ENCODE peak calls at places on chromosome 11, in four cellular contexts. F is HepG2, C is H1, R is GM12878. K is an unnamed sample.

GRCh38 chr11:1337647-1338007 is 28.2 kb upstream of the TOLLIP start:
- DNase-seq in F (no peak), R (no peak), C (no peak), K (no peak)

GRCh38 chr11:122917311-122917710 is 34.8 kb downstream of the JHY start:
- DNase-seq in R (no peak), C (no peak), F (no peak), K (no peak)

GRCh38 chr11:47997063-47998053 is 17.0 kb downstream of the PTPRJ start:
- DNase-seq in R (no peak), C (no peak), F (no peak), K (no peak)

GRCh38 chr11:88357323-88358039 is 19.9 kb upstream of the CTSC start:
- DNase-seq in C (no peak), F (no peak), R (peak), K (no peak)

GRCh38 chr11:75668508-75669297 is at the start of gene MAP6:
- DNase-seq in R (no peak), C (no peak), F (no peak), K (peak)

GRCh38 chr11:62665075-62665629 is at the start of the genes C11orf98 and CSKMT:
- DNase-seq in F (peak), C (peak), R (no peak), K (peak)

GRCh38 chr11:37812281-37812880 is 1214.3 kb upstream of the RAG2 start:
- DNase-seq in R (no peak), C (peak), F (no peak), K (no peak)

GRCh38 chr11:1059759-1060158 is 14.9 kb upstream of the MUC2 start:
- DNase-seq in F (no peak), C (no peak), R (no peak), K (no peak)

GRCh38 chr11:31779268-31779879 is 31.7 kb downstream of the PAX6 start:
- DNase-seq in F (no peak), R (no peak), C (no peak), K (no peak)

GRCh38 chr11:101584129-101584515 is 315 bp upstream of the TRPC6 start:
- DNase-seq in C (no peak), F (no peak), R (no peak), K (no peak)

GRCh38 chr11:72741849-72742521 is 10.2 kb downstream of the ARAP1 start:
- DNase-seq in C (no peak), R (no peak), F (no peak), K (no peak)

GRCh38 chr11:10325398-10326079 is 20.7 kb downstream of the ADM start:
- DNase-seq in C (no peak), R (no peak), F (no peak), K (no peak)

GRCh38 chr11:19432370-19433163 is 191.8 kb upstream of the E2F8 start:
- DNase-seq in R (peak), F (no peak), C (no peak), K (no peak)

GRCh38 chr11:61787928-61788491 is 4.4 kb downstream of the TMEM258 start:
- DNase-seq in C (no peak), F (peak), R (no peak), K (peak)

GRCh38 chr11:72700026-72700610 is 25.9 kb upstream of the PDE2A start:
- DNase-seq in F (no peak), C (no peak), R (no peak), K (no peak)

GRCh38 chr11:134637091-134638015 is 225.3 kb upstream of the B3GAT1 start:
- DNase-seq in C (no peak), R (no peak), F (no peak), K (no peak)

GRCh38 chr11:68803766-68804165 is 38.0 kb downstream of the CPT1A start:
- DNase-seq in R (no peak), F (no peak), C (no peak), K (no peak)

GRCh38 chr11:123145220-123145619 is 49.8 kb downstream of the CLMP start:
- DNase-seq in F (peak), R (no peak), C (no peak), K (no peak)

GRCh38 chr11:46107780-46108179 is 13.5 kb downstream of the PHF21A start:
- DNase-seq in C (no peak), F (no peak), R (no peak), K (no peak)

GRCh38 chr11:73201249-73201648 is 16.8 kb upstream of the P2RY2 start:
- DNase-seq in C (no peak), F (no peak), R (no peak), K (no peak)

GRCh38 chr11:101707477-101707876 is 123.7 kb upstream of the TRPC6 start:
- DNase-seq in F (no peak), C (no peak), R (no peak), K (peak)

GRCh38 chr11:77154381-77155081 is 26.5 kb downstream of the MYO7A start:
- DNase-seq in C (no peak), F (no peak), R (no peak), K (no peak)

GRCh38 chr11:3178349-3178748 is 13.2 kb upstream of the OSBPL5 start:
- DNase-seq in R (no peak), F (no peak), C (no peak), K (no peak)

GRCh38 chr11:1953489-1954284 is 6.6 kb downstream of the MRPL23 start:
- DNase-seq in F (no peak), C (no peak), R (no peak), K (no peak)

GRCh38 chr11:16572946-16573345 is 165.5 kb upstream of the C11orf58 start:
- DNase-seq in F (peak), R (no peak), C (no peak), K (no peak)

GRCh38 chr11:115707180-115707905 is 203.1 kb upstream of the CADM1 start:
- DNase-seq in C (no peak), R (no peak), F (no peak), K (no peak)

GRCh38 chr11:76077575-76078150 is 128.6 kb downstream of the WNT11 start:
- DNase-seq in F (no peak), C (no peak), R (no peak), K (no peak)

GRCh38 chr11:132911186-132911585 is 621.1 kb downstream of the OPCML start:
- DNase-seq in F (no peak), R (no peak), C (no peak), K (no peak)

GRCh38 chr11:76129729-76130128 is 76.6 kb downstream of the WNT11 start:
- DNase-seq in C (no peak), F (no peak), R (no peak), K (no peak)

GRCh38 chr11:75152090-75152489 is 1.2 kb downstream of the SLCO2B1 start:
- DNase-seq in C (no peak), F (no peak), R (no peak), K (no peak)

DNA sequence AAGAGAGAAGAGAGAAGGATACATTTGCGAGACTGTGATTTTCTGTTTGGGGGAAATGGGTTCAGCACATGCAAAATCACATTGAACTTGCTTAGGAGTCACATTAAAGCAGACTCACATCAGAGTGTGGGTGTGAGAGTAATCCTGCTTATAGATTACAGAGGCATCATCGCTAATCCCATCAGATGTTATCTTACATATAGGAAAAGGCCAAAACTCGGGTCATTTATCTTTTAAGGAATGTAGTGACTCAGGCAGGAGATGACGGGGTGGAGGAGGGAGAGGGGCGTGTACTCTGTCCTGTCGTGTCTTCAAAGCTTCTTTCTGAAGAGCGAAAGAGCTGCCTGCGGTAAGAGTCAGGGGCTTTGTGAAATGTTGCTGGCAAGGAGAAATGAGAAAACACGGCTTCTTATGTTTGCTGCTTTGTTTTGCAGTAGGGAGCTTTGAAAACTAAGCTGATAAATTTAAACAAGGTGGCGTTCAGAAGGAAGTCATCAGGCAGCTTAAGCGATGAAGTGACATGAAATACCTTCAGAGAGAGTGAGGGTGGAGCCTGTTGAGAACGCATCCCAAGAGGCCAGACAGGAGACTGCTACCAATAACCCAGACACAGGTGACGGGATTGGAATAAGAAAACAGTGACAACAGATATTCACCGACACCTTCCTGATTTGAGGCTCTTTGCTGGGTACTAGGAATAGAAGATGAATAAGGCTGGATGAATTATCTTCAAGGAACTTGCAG is 2.2 kb upstream of the C11orf16 start:
- DNase-seq in F (peak), C (no peak), R (no peak), K (no peak)
- TF ChIP-seq ZNF274 in F (no peak), C (no peak), R (no peak), K (no peak)

GRCh38 chr11:67301951-67302516 is 1.3 kb upstream of the SSH3 start:
- DNase-seq in F (no peak), R (no peak), C (no peak), K (peak)

GRCh38 chr11:67303989-67304411 is 670 bp downstream of the SSH3 start:
- DNase-seq in C (no peak), F (no peak), R (no peak), K (no peak)

GRCh38 chr11:67301313-67301921 is 1.9 kb upstream of the SSH3 start:
- DNase-seq in C (no peak), R (no peak), F (no peak), K (no peak)

GRCh38 chr11:67303132-67303988 is at the start of gene SSH3:
- DNase-seq in C (peak), R (no peak), F (peak), K (peak)

GRCh38 chr11:67302571-67303131 is 679 bp upstream of the SSH3 start:
- DNase-seq in R (no peak), F (no peak), C (no peak), K (no peak)
- TF ChIP-seq SUZ12 in R (no peak), F (no peak), C (no peak), K (no peak)

GRCh38 chr11:35682230-35683195 is 19.9 kb downstream of the TRIM44 start:
- DNase-seq in R (no peak), F (no peak), C (no peak), K (no peak)
- TF ChIP-seq YY1 in R (no peak), F (no peak), C (no peak), K (no peak)

GRCh38 chr11:108222686-108223448 is at the start of gene ATM:
- DNase-seq in C (peak), F (peak), R (peak), K (peak)

GRCh38 chr11:108223449-108224149 is 732 bp downstream of the ATM start:
- DNase-seq in C (no peak), R (no peak), F (no peak), K (no peak)

GRCh38 chr11:108224366-108224765 is 1.5 kb downstream of the ATM start:
- DNase-seq in R (no peak), C (no peak), F (no peak), K (no peak)

GRCh38 chr11:108226036-108226435 is 3.2 kb downstream of the ATM start:
- DNase-seq in C (no peak), F (no peak), R (no peak), K (no peak)

GRCh38 chr11:108224908-108225786 is 2.3 kb downstream of the ATM start:
- DNase-seq in F (no peak), C (no peak), R (no peak), K (no peak)
- TF ChIP-seq ZNF274 in F (no peak), C (no peak), R (no peak), K (no peak)